ENCODE peak calls at places on chromosomes 3 and 15, in seven cellular contexts. One of them, this sample, is unnamed.

GRCh38 chr15:50353251-50353998 is 1.6 kb downstream of the GABPB1 start:
- DNase-seq in lower leg skin: no peak
- DNase-seq in BJ: peak
- DNase-seq in HEK293T: no peak
- DNase-seq in iPS-NIHi11: no peak
- DNase-seq in GM04504: peak
- DNase-seq in HT-29: no peak
- DNase-seq in this sample: no peak

GRCh38 chr3:152402698-152403456 is 134.1 kb downstream of the MBNL1 start:
- DNase-seq in lower leg skin: no peak
- DNase-seq in BJ: no peak
- DNase-seq in HEK293T: no peak
- DNase-seq in iPS-NIHi11: no peak
- DNase-seq in GM04504: no peak
- DNase-seq in HT-29: no peak
- DNase-seq in this sample: peak

GRCh38 chr15:50415752-50416404 is 8.3 kb upstream of the USP8 start:
- DNase-seq in lower leg skin: no peak
- DNase-seq in BJ: no peak
- DNase-seq in HEK293T: no peak
- DNase-seq in iPS-NIHi11: peak
- DNase-seq in GM04504: no peak
- DNase-seq in HT-29: peak
- DNase-seq in this sample: no peak

GRCh38 chr3:76789262-76789661 is 250.6 kb upstream of the ROBO2 start:
- DNase-seq in lower leg skin: no peak
- DNase-seq in BJ: no peak
- DNase-seq in HEK293T: no peak
- DNase-seq in iPS-NIHi11: peak
- DNase-seq in GM04504: no peak
- DNase-seq in HT-29: no peak
- DNase-seq in this sample: no peak

GRCh38 chr3:129888739-129889138 is 4.8 kb downstream of the TMCC1 start:
- DNase-seq in lower leg skin: no peak
- DNase-seq in BJ: peak
- DNase-seq in HEK293T: no peak
- DNase-seq in iPS-NIHi11: no peak
- DNase-seq in GM04504: peak
- DNase-seq in HT-29: peak
- DNase-seq in this sample: no peak

GRCh38 chr3:5197022-5197421 is 9.5 kb downstream of the EDEM1 start:
- DNase-seq in lower leg skin: no peak
- DNase-seq in BJ: no peak
- DNase-seq in HEK293T: no peak
- DNase-seq in iPS-NIHi11: no peak
- DNase-seq in GM04504: no peak
- DNase-seq in HT-29: no peak
- DNase-seq in this sample: no peak

GRCh38 chr3:55519016-55519415 is 31.9 kb upstream of the WNT5A start:
- DNase-seq in lower leg skin: no peak
- DNase-seq in BJ: no peak
- DNase-seq in HEK293T: no peak
- DNase-seq in iPS-NIHi11: no peak
- DNase-seq in GM04504: peak
- DNase-seq in HT-29: no peak
- DNase-seq in this sample: no peak

GRCh38 chr3:137866933-137867332 is 102.8 kb downstream of the SOX14 start:
- DNase-seq in lower leg skin: no peak
- DNase-seq in BJ: no peak
- DNase-seq in HEK293T: no peak
- DNase-seq in iPS-NIHi11: peak
- DNase-seq in GM04504: no peak
- DNase-seq in HT-29: no peak
- DNase-seq in this sample: no peak

GRCh38 chr15:47432831-47433230 is 284.5 kb upstream of the SEMA6D start:
- DNase-seq in lower leg skin: no peak
- DNase-seq in BJ: peak
- DNase-seq in HEK293T: no peak
- DNase-seq in iPS-NIHi11: no peak
- DNase-seq in GM04504: peak
- DNase-seq in HT-29: no peak
- DNase-seq in this sample: no peak

GRCh38 chr15:88448991-88449461 is 18.2 kb downstream of the MRPL46 start:
- DNase-seq in lower leg skin: no peak
- DNase-seq in BJ: no peak
- DNase-seq in HEK293T: no peak
- DNase-seq in iPS-NIHi11: no peak
- DNase-seq in GM04504: no peak
- DNase-seq in HT-29: no peak
- DNase-seq in this sample: no peak

GRCh38 chr15:96414875-96415274 is 84.4 kb downstream of the NR2F2 start:
- DNase-seq in lower leg skin: no peak
- DNase-seq in BJ: no peak
- DNase-seq in HEK293T: no peak
- DNase-seq in iPS-NIHi11: no peak
- DNase-seq in GM04504: no peak
- DNase-seq in HT-29: no peak
- DNase-seq in this sample: no peak

GRCh38 chr3:196127308-196128040 is 45.6 kb upstream of the TFRC start:
- DNase-seq in lower leg skin: no peak
- DNase-seq in BJ: no peak
- DNase-seq in HEK293T: no peak
- DNase-seq in iPS-NIHi11: no peak
- DNase-seq in GM04504: no peak
- DNase-seq in HT-29: no peak
- DNase-seq in this sample: no peak

GRCh38 chr3:177452487-177452886 is 255.2 kb upstream of the TBL1XR1 start:
- DNase-seq in lower leg skin: no peak
- DNase-seq in BJ: no peak
- DNase-seq in HEK293T: no peak
- DNase-seq in iPS-NIHi11: no peak
- DNase-seq in GM04504: peak
- DNase-seq in HT-29: no peak
- DNase-seq in this sample: no peak